ENCODE peak calls at places on chromosomes 2 and 18, in four cellular contexts. L is HCT116, Y is OCI-LY7, G is neural progenitor cell. W is an unnamed sample.

GRCh38 chr2:227655454-227655853 is 11.2 kb upstream of the SCYGR5 start:
- DNase-seq in G (no peak), Y (no peak), L (peak), W (peak)

GRCh38 chr2:234496835-234497591 is at the start of gene ARL4C:
- DNase-seq in G (peak), Y (peak), L (no peak), W (peak)

GRCh38 chr2:182506606-182507005 is 79.8 kb upstream of the PDE1A start:
- DNase-seq in Y (no peak), L (no peak), G (peak), W (no peak)

GRCh38 chr2:222950886-222951285 is 90.0 kb downstream of the ACSL3 start:
- DNase-seq in Y (no peak), G (no peak), L (no peak), W (peak)

GRCh38 chr2:31196622-31197021 is 20.7 kb downstream of the CAPN14 start:
- DNase-seq in L (no peak), G (no peak), Y (no peak), W (peak)

GRCh38 chr2:156331572-156332451 is 709 bp downstream of the NR4A2 start:
- DNase-seq in L (no peak), G (peak), Y (no peak), W (peak)

GRCh38 chr18:5066380-5066977 is 130.6 kb downstream of the AKAIN1 start:
- DNase-seq in Y (peak), G (peak), L (no peak), W (no peak)

GRCh38 chr2:98040331-98040939 is 44.7 kb upstream of the TMEM131 start:
- DNase-seq in G (no peak), Y (no peak), L (no peak), W (no peak)

GRCh38 chr2:132977812-132978529 is 308.0 kb upstream of the LYPD1 start:
- DNase-seq in G (no peak), Y (no peak), L (no peak), W (peak)

GRCh38 chr2:48991415-48992131 is 162.7 kb downstream of the FSHR start:
- DNase-seq in L (no peak), G (no peak), Y (no peak), W (no peak)

GRCh38 chr18:51110073-51110797 is 80.2 kb downstream of the SMAD4 start:
- DNase-seq in L (no peak), G (peak), Y (peak), W (peak)

GRCh38 chr2:58562281-58562680 is 321.2 kb upstream of the FANCL start:
- DNase-seq in Y (no peak), L (no peak), G (no peak), W (peak)

GRCh38 chr2:148020036-148020357 is 540 bp downstream of the ORC4 start:
- DNase-seq in G (no peak), L (no peak), Y (no peak), W (no peak)

GRCh38 chr2:222919841-222920609 is 59.2 kb downstream of the ACSL3 start:
- DNase-seq in G (no peak), Y (no peak), L (no peak), W (peak)

GRCh38 chr2:187985923-187986322 is 305.8 kb upstream of the GULP1 start:
- DNase-seq in L (no peak), G (no peak), Y (no peak), W (peak)

GRCh38 chr2:94923196-94923595 is 52.0 kb downstream of the TEKT4 start:
- DNase-seq in Y (no peak), L (no peak), G (no peak), W (peak)

GRCh38 chr2:25482341-25482740 is 140.6 kb upstream of the DNMT3A start:
- DNase-seq in L (no peak), Y (peak), G (no peak), W (no peak)

GRCh38 chr2:73982140-73982617 is 2.5 kb upstream of the TET3 start:
- DNase-seq in Y (no peak), G (no peak), L (no peak), W (peak)

GRCh38 chr2:39663187-39663930 is 2.4 kb upstream of the TMEM178A start:
- DNase-seq in L (no peak), Y (no peak), G (no peak), W (no peak)

GRCh38 chr2:108922141-108922915 is 66.7 kb downstream of the EDAR start:
- DNase-seq in Y (no peak), L (no peak), G (no peak), W (peak)

GRCh38 chr2:20737505-20737904 is 70.6 kb downstream of the GDF7 start:
- DNase-seq in L (no peak), G (no peak), Y (peak), W (no peak)

GRCh38 chr2:20129320-20130274 is 78.2 kb upstream of the LAPTM4A start:
- DNase-seq in L (no peak), Y (no peak), G (no peak), W (no peak)

GRCh38 chr2:21710031-21710430 is 586.3 kb downstream of the TDRD15 start:
- DNase-seq in L (no peak), Y (no peak), G (no peak), W (no peak)

GRCh38 chr2:235263205-235264120 is 230.4 kb upstream of the AGAP1 start:
- DNase-seq in L (peak), G (peak), Y (no peak), W (peak)

GRCh38 chr2:21972580-21972979 is 848.8 kb downstream of the TDRD15 start:
- DNase-seq in G (peak), Y (no peak), L (no peak), W (no peak)

GRCh38 chr2:161250864-161251436 is 57.3 kb upstream of the PSMD14 start:
- DNase-seq in G (peak), L (peak), Y (peak), W (peak)

GRCh38 chr2:40103163-40103562 is 324.1 kb upstream of the THUMPD2 start:
- DNase-seq in Y (no peak), G (peak), L (no peak), W (peak)

DNA sequence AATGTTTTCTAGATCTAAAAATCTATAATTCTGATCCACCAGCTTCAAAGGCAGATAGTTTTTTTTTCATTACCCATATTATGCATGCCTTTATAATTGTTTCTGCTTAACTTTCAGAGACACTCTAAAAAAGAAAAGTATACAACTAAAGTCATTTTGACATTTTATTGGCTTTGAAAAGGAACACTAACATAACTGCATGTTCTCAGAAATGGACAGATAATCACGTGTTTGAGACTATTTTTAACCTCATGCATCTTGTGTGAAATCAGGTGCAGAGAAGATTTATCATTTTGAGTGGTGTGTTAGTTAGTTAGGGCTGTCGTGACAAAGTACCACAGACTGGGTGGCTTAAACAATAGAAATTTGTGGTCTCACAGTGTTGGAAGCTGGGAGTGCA is 841.5 kb upstream of the LRATD1 start:
- DNase-seq in G (no peak), L (no peak), Y (no peak), W (no peak)
- H3K27ac ChIP-seq in G (no peak), L (no peak), Y (no peak), W (no peak)

GRCh38 chr2:111162718-111163331 is 42.1 kb downstream of the BCL2L11 start:
- DNase-seq in G (no peak), L (no peak), Y (no peak), W (no peak)
- H3K4me2 ChIP-seq in G (no peak), L (no peak), Y (no peak), W (no peak)

GRCh38 chr2:231161252-231162035 is 36.6 kb upstream of the HTR2B start:
- DNase-seq in Y (no peak), L (no peak), G (no peak), W (no peak)

GRCh38 chr2:231163011-231163410 is 35.4 kb upstream of the ARMC9 start:
- DNase-seq in G (no peak), Y (no peak), L (no peak), W (no peak)

GRCh38 chr2:231159306-231159705 is 34.5 kb upstream of the HTR2B start:
- DNase-seq in G (no peak), L (no peak), Y (no peak), W (no peak)

GRCh38 chr2:231162036-231162345 is 36.4 kb upstream of the ARMC9 start:
- DNase-seq in G (no peak), L (no peak), Y (no peak), W (peak)

GRCh38 chr2:231160701-231161100 is 35.9 kb upstream of the HTR2B start:
- DNase-seq in G (no peak), L (no peak), Y (no peak), W (no peak)
- H3K27ac ChIP-seq in G (no peak), L (no peak), Y (no peak), W (no peak)

GRCh38 chr2:102034683-102035606 is 43.2 kb downstream of the IL1R2 start:
- DNase-seq in G (no peak), L (no peak), Y (no peak), W (no peak)

GRCh38 chr2:102032368-102033027 is 40.7 kb downstream of the IL1R2 start:
- DNase-seq in L (no peak), G (no peak), Y (no peak), W (no peak)

GRCh38 chr2:102033750-102034682 is 42.3 kb downstream of the IL1R2 start:
- DNase-seq in Y (no peak), G (no peak), L (no peak), W (no peak)

GRCh38 chr2:102030855-102031527 is 39.2 kb downstream of the IL1R2 start:
- DNase-seq in G (no peak), Y (no peak), L (no peak), W (no peak)

DNA sequence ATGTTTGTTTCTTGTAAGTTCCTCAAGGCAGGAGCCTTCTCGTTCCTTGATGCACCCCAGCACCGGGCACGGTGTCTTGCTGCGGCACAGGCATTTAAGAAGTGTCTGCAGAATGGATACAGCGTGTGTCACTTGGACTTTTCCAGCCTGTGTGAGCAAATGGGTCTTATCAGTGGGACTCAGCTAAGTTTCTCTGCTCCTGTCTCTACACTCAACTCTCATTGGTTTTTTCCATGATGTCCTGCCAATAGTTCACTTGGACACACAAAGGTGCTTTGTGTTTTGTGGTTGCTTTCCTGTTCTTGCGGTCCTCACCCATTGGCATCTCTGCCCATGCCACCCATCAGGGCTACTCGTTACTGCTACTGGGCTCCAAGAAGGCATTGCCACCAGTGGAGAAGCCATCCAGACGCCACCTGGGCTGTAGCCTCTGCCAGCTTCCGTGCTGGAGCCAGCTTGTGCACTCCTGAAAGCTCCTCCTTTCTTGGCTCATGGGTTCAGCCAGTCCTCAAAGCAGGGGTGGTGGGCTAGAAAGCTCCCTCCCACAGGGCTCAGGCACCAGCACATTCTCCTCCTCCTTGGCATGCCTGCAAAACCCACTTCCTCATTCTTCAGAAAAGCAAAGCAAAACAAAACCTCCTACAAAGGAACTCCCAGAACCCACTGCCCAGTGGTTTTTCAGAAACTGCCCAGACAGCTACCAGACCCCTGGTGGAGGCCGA is 41.4 kb downstream of the IL1R2 start:
- DNase-seq in Y (no peak), L (no peak), G (no peak), W (peak)
- H3K4me2 ChIP-seq in Y (no peak), L (peak), G (no peak), W (peak)

DNA sequence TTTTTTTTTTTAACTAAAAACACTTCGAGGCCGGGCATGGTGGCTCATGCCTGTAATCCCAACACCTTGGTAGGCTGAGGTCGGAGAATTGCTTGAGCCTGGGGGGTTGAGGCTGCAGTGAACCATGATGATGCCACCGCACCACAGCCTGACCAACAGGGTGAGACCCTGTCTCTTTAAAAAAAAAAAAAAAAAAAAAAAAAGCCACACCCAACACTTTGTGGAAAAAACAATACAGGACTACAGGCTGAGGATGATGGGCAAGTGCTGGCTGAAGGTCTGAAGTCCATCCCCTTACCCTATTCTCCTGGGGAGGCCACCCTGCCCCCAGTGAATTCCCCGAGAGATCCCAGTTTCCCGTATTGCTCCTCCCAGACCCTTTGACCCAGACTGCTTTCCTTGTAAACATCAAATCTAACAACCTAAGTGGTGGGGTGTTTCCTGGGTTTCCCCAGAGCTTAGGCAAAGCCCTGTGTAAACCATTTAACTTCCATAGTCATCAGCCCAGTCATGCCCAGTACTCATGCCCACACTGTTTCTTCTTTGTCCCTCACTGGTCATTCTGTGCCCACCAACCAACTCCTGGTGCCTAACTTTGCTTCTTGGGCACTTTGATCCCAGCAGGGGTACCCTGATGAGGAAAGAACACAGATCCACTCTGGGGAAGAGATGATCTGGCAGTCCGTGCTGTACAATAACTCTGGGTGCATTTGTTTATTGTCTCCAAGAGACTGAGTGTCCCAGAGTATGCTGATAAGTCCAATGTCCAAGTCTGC is 5.8 kb upstream of the TMEM37 start:
- DNase-seq in G (no peak), Y (no peak), L (no peak), W (no peak)
- H3K27ac ChIP-seq in G (no peak), Y (no peak), L (no peak), W (no peak)

GRCh38 chr2:191833356-191833755 is 13.5 kb downstream of the CAVIN2 start:
- DNase-seq in Y (no peak), L (no peak), G (no peak), W (no peak)
- H3K4me2 ChIP-seq in Y (no peak), L (no peak), G (no peak), W (no peak)

DNA sequence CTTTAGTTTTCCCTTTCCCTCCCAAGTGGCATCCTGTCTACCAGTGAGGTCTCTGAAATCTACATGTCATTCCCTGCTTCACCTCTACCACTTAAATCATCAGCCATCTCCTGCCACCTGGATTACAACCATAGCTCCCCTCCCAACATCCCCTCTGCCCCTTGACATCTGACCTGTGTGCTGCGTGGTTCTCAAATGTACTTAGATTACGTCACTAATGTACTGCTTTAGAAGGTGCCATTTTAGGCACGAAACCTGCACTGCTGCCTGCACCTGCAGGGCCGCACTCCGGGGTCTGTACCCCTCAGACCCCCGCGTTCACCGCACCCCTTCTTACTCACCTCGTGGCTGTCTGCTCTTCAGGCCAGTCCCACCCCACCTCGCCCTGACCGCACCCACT is 395.1 kb upstream of the MYT1L start:
- DNase-seq in Y (no peak), G (no peak), L (no peak), W (no peak)
- H3K27ac ChIP-seq in Y (no peak), G (no peak), L (no peak), W (no peak)

GRCh38 chr18:54776282-54776977 is 51.8 kb upstream of the RAB27B start:
- DNase-seq in L (peak), Y (no peak), G (no peak), W (peak)

GRCh38 chr18:54777118-54777791 is 51.0 kb upstream of the RAB27B start:
- DNase-seq in Y (no peak), G (no peak), L (no peak), W (no peak)

GRCh38 chr18:54774971-54775665 is 53.2 kb upstream of the RAB27B start:
- DNase-seq in Y (no peak), G (no peak), L (no peak), W (no peak)

GRCh38 chr18:54774423-54774822 is 53.9 kb upstream of the RAB27B start:
- DNase-seq in L (no peak), Y (no peak), G (no peak), W (no peak)

DNA sequence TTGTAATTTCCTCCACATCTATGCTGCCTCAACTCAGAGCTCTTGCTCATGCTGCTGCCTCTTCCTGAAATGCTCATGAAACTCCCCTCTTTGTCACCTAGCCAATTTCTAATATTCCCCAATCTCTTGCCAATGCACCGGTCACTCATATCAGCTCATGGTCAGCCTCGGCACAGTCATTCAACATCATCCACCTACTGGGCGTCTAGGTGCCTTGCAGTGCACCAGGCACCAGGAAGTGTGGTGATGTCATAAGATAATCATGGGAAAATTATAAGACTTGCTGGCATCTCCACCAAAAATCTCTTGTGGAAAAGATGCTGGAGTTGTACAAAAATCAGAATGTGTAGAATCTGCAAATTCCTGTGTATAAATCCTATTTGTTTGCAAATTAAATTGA is 52.6 kb upstream of the RAB27B start:
- DNase-seq in G (no peak), Y (no peak), L (peak), W (peak)
- H3K4me2 ChIP-seq in G (no peak), Y (no peak), L (peak), W (peak)

GRCh38 chr2:28375236-28375635 is 17.4 kb upstream of the FOSL2 start:
- DNase-seq in G (no peak), Y (no peak), L (no peak), W (no peak)
- H3K27ac ChIP-seq in G (no peak), Y (no peak), L (no peak), W (no peak)

GRCh38 chr2:181022652-181023051 is 42.2 kb downstream of the UBE2E3 start:
- DNase-seq in G (no peak), Y (no peak), L (no peak), W (no peak)

GRCh38 chr2:181021199-181021789 is 40.9 kb downstream of the UBE2E3 start:
- DNase-seq in L (no peak), G (no peak), Y (no peak), W (no peak)

GRCh38 chr2:181025004-181025403 is 44.6 kb downstream of the UBE2E3 start:
- DNase-seq in G (no peak), Y (no peak), L (no peak), W (no peak)
- H3K4me2 ChIP-seq in G (no peak), Y (no peak), L (no peak), W (no peak)

W was measured in mammary epithelial cell.